ENCODE peak calls at places on chromosome 16, in ten cellular contexts. M, N, X, K, L, J, G, Y, Q and I are unnamed samples.

GRCh38 chr16:72783716-72784320 is 264.1 kb downstream of the ZFHX3 start:
- DNase-seq in M (peak; percentile 32), N (no peak), X (no peak), K (no peak), L (no peak), J (peak; percentile 28), G (no peak), Y (no peak), Q (peak; percentile 68), I (no peak)

GRCh38 chr16:26531290-26531730 is 535.4 kb upstream of the C16orf82 start:
- DNase-seq in M (no peak), N (peak; percentile 20), X (no peak), K (no peak), L (no peak), J (no peak), G (no peak), Y (no peak), Q (no peak), I (no peak)

GRCh38 chr16:58639230-58639629 is 9.6 kb upstream of the CNOT1 start:
- DNase-seq in M (no peak), N (no peak), X (no peak), K (no peak), L (no peak), J (no peak), G (no peak), Y (no peak), Q (no peak), I (no peak)

GRCh38 chr16:25691519-25692091 is at the start of gene HS3ST4:
- DNase-seq in M (peak; percentile 6), N (peak; percentile 73), X (no peak), K (no peak), L (no peak), J (no peak), G (no peak), Y (no peak), Q (no peak), I (no peak)

GRCh38 chr16:65176603-65177002 is 54.7 kb upstream of the CDH11 start:
- DNase-seq in M (peak; percentile 9), N (no peak), X (no peak), K (peak; percentile 82), L (no peak), J (peak; percentile 84), G (no peak), Y (no peak), Q (no peak), I (no peak)

GRCh38 chr16:57000271-57001025 is 11.1 kb downstream of the NLRC5 start:
- DNase-seq in M (peak; percentile 25), N (no peak), X (peak; percentile 69), K (peak; percentile 14), L (peak; percentile 42), J (peak; percentile 87), G (no peak), Y (peak; percentile 46), Q (peak; percentile 74), I (peak; percentile 17)

GRCh38 chr16:58510776-58511628 is 4.3 kb upstream of the SETD6 start:
- DNase-seq in M (peak; percentile 4), N (no peak), X (no peak), K (peak; percentile 63), L (no peak), J (no peak), G (no peak), Y (no peak), Q (no peak), I (no peak)

GRCh38 chr16:86901483-86901882 is 323.1 kb downstream of the FOXL1 start:
- DNase-seq in M (peak; percentile 16), N (peak; percentile 21), X (no peak), K (no peak), L (peak; percentile 28), J (peak; percentile 28), G (no peak), Y (no peak), Q (peak; percentile 60), I (no peak)

GRCh38 chr16:11250786-11251524 is 5.0 kb downstream of the SOCS1 start:
- DNase-seq in M (no peak), N (no peak), X (no peak), K (no peak), L (no peak), J (peak; percentile 47), G (no peak), Y (no peak), Q (no peak), I (no peak)

GRCh38 chr16:11253995-11254912 is 1.8 kb downstream of the SOCS1 start:
- DNase-seq in M (no peak), N (no peak), X (no peak), K (no peak), L (no peak), J (peak; percentile 20), G (no peak), Y (no peak), Q (no peak), I (no peak)

GRCh38 chr16:11253009-11253994 is 2.7 kb downstream of the SOCS1 start:
- DNase-seq in M (no peak), N (no peak), X (peak; percentile 71), K (no peak), L (no peak), J (peak; percentile 73), G (no peak), Y (no peak), Q (no peak), I (peak; percentile 60)

GRCh38 chr16:11251525-11252481 is 4.2 kb downstream of the SOCS1 start:
- DNase-seq in M (no peak), N (no peak), X (peak; percentile 89), K (no peak), L (no peak), J (peak; percentile 85), G (peak; percentile 52), Y (no peak), Q (no peak), I (peak; percentile 64)

GRCh38 chr16:11252482-11252931 is 3.5 kb downstream of the SOCS1 start:
- DNase-seq in M (no peak), N (no peak), X (no peak), K (no peak), L (no peak), J (no peak), G (no peak), Y (no peak), Q (no peak), I (no peak)
- H3K4me3 ChIP-seq in M (no peak overlapping the region), N (no peak overlapping the region), X (peak overlapping the region; percentile 38), K (no peak overlapping the region), L (no peak overlapping the region), J (peak overlapping the region; percentile 49), G (peak overlapping the region; percentile 85), Y (no peak overlapping the region), Q (no peak overlapping the region), I (peak overlapping the region; percentile 5)

GRCh38 chr16:19715566-19715965 is 2.5 kb downstream of the KNOP1 start:
- DNase-seq in M (no peak), N (no peak), X (no peak), K (peak; percentile 42), L (no peak), J (no peak), G (no peak), Y (no peak), Q (peak; percentile 79), I (no peak)

GRCh38 chr16:19716183-19716582 is 1.8 kb downstream of the KNOP1 start:
- DNase-seq in M (no peak), N (no peak), X (no peak), K (no peak), L (no peak), J (no peak), G (no peak), Y (no peak), Q (peak; percentile 56), I (no peak)

GRCh38 chr16:19717319-19717718 is 708 bp downstream of the KNOP1 start:
- DNase-seq in M (no peak), N (peak; percentile 54), X (no peak), K (peak; percentile 18), L (peak; percentile 35), J (no peak), G (no peak), Y (no peak), Q (no peak), I (no peak)

GRCh38 chr16:19718624-19718965 is 524 bp downstream of the IQCK start:
- DNase-seq in M (peak; percentile 36), N (peak; percentile 55), X (no peak), K (no peak), L (peak; percentile 25), J (peak; percentile 18), G (no peak), Y (no peak), Q (no peak), I (no peak)

GRCh38 chr16:19717781-19718623 is at the start of the genes IQCK and KNOP1:
- DNase-seq in M (peak; percentile 91), N (peak; percentile 95), X (peak; percentile 88), K (peak; percentile 96), L (peak; percentile 90), J (peak; percentile 87), G (peak; percentile 79), Y (no peak), Q (peak; percentile 77), I (peak; percentile 81)
- H3K27ac ChIP-seq in M (peak within 1 kb of the TSS; percentile 81), N (peak within 1 kb of the TSS; percentile 84), X (peak within 1 kb of the TSS; percentile 49), K (peak within 1 kb of the TSS; percentile 83), L (peak within 1 kb of the TSS; percentile 92), J (peak within 1 kb of the TSS; percentile 85), G (peak within 1 kb of the TSS; percentile 77), Y (peak within 1 kb of the TSS; percentile 92), Q (peak within 1 kb of the TSS; percentile 73), I (peak within 1 kb of the TSS; percentile 75)

GRCh38 chr16:21656795-21657768 is 4.7 kb upstream of the IGSF6 start:
- DNase-seq in M (peak; percentile 25), N (peak; percentile 57), X (peak; percentile 29), K (no peak), L (peak; percentile 74), J (peak; percentile 75), G (no peak), Y (no peak), Q (peak; percentile 58), I (no peak)
- H3K4me3 ChIP-seq in M (no peak overlapping the region), N (no peak overlapping the region), X (no peak overlapping the region), K (no peak overlapping the region), L (no peak overlapping the region), J (no peak overlapping the region), G (no peak overlapping the region), Y (no peak overlapping the region), Q (no peak overlapping the region), I (no peak overlapping the region)

GRCh38 chr16:77302249-77302648 is 103.0 kb downstream of the SYCE1L start:
- DNase-seq in M (no peak), N (no peak), X (no peak), K (no peak), L (no peak), J (no peak), G (no peak), Y (no peak), Q (no peak), I (no peak)

GRCh38 chr16:77297996-77298637 is 98.9 kb downstream of the SYCE1L start:
- DNase-seq in M (no peak), N (no peak), X (no peak), K (no peak), L (no peak), J (no peak), G (no peak), Y (no peak), Q (peak; percentile 51), I (no peak)

GRCh38 chr16:77300232-77300631 is 101.0 kb downstream of the SYCE1L start:
- DNase-seq in M (no peak), N (no peak), X (no peak), K (no peak), L (no peak), J (no peak), G (no peak), Y (no peak), Q (peak; percentile 32), I (no peak)

GRCh38 chr16:77298638-77299360 is 99.6 kb downstream of the SYCE1L start:
- DNase-seq in M (no peak), N (peak; percentile 57), X (no peak), K (no peak), L (peak; percentile 52), J (peak; percentile 93), G (no peak), Y (peak; percentile 87), Q (peak; percentile 90), I (no peak)

GRCh38 chr16:77299395-77299794 is 100.2 kb downstream of the SYCE1L start:
- DNase-seq in M (no peak), N (no peak), X (no peak), K (no peak), L (no peak), J (no peak), G (no peak), Y (no peak), Q (no peak), I (no peak)
- H3K27ac ChIP-seq in M (no peak overlapping the region), N (no peak overlapping the region), X (no peak overlapping the region), K (no peak overlapping the region), L (peak overlapping the region; percentile 79), J (no peak overlapping the region), G (no peak overlapping the region), Y (peak overlapping the region; percentile 98), Q (no peak overlapping the region), I (no peak overlapping the region)